ENCODE peak calls at places on chromosomes 1 and 21, in nine cellular contexts. H, K, T, Q, J, G, Z, U and P are unnamed samples.

GRCh38 chr21:43727571-43728466 is 8.9 kb downstream of the PDXK start:
- DNase-seq in U (no peak), K (no peak), Z (no peak), Q (no peak), J (peak; percentile 72), H (peak; percentile 56), T (no peak), G (peak; percentile 81), P (no peak)

GRCh38 chr1:34975312-34975711 is 9.8 kb downstream of the TMEM35B start:
- DNase-seq in H (no peak), Z (no peak), T (no peak), J (no peak), G (no peak), Q (no peak), U (no peak), K (no peak), P (no peak)

GRCh38 chr1:185720633-185721272 is 13.4 kb upstream of the HMCN1 start:
- DNase-seq in Z (no peak), J (no peak), G (no peak), T (no peak), K (peak; percentile 46), H (peak; percentile 49), Q (peak; percentile 34), U (no peak), P (no peak)

GRCh38 chr1:180195916-180196315 is 34.1 kb upstream of the LHX4 start:
- DNase-seq in G (no peak), Q (no peak), K (no peak), J (no peak), U (no peak), Z (no peak), T (no peak), H (no peak), P (no peak)

GRCh38 chr1:25795955-25796806 is 3.8 kb upstream of the SELENON start:
- DNase-seq in U (no peak), G (peak; percentile 75), J (no peak), Q (no peak), Z (no peak), H (peak; percentile 16), K (no peak), T (no peak), P (no peak)

GRCh38 chr1:63592536-63593302 is 492 bp upstream of the PGM1 start:
- DNase-seq in J (no peak), Q (no peak), G (no peak), Z (no peak), T (peak; percentile 81), K (no peak), H (peak; percentile 74), U (no peak), P (no peak)

GRCh38 chr1:33176362-33176850 is 5.4 kb downstream of the TRIM62 start:
- DNase-seq in H (no peak), Z (peak; percentile 78), G (no peak), T (no peak), J (no peak), Q (no peak), K (no peak), U (no peak), P (no peak)

GRCh38 chr1:229297746-229298145 is 26.8 kb downstream of the RAB4A start:
- DNase-seq in J (no peak), Z (no peak), Q (no peak), K (no peak), T (no peak), G (no peak), U (no peak), H (no peak), P (no peak)

GRCh38 chr1:24409535-24409934 is 4.0 kb downstream of the STPG1 start:
- DNase-seq in K (no peak), Z (no peak), T (no peak), H (peak; percentile 91), J (no peak), Q (no peak), G (no peak), U (no peak), P (no peak)

GRCh38 chr1:46525253-46525983 is 26.0 kb downstream of the KNCN start:
- DNase-seq in Q (no peak), U (no peak), Z (no peak), K (no peak), J (no peak), G (peak; percentile 15), H (no peak), T (no peak), P (no peak)

GRCh38 chr1:225762002-225762441 is 15.6 kb upstream of the SRP9 start:
- DNase-seq in T (no peak), G (no peak), K (no peak), H (no peak), Z (peak; percentile 32), J (no peak), Q (no peak), U (no peak), P (no peak)

GRCh38 chr1:117120774-117121588 is 568 bp downstream of the TRIM45 start:
- DNase-seq in Z (no peak), T (no peak), U (peak; percentile 13), H (no peak), K (no peak), G (no peak), Q (no peak), J (no peak), P (no peak)

GRCh38 chr1:22704440-22705067 is 6.1 kb upstream of the EPHB2 start:
- DNase-seq in K (peak; percentile 90), G (peak; percentile 83), T (peak; percentile 90), U (peak; percentile 75), J (peak; percentile 86), Q (peak; percentile 86), Z (peak; percentile 90), H (peak; percentile 90), P (no peak)

GRCh38 chr1:190747643-190748186 is 270.1 kb upstream of the BRINP3 start:
- DNase-seq in H (no peak), U (no peak), J (no peak), K (no peak), Z (no peak), T (no peak), Q (no peak), G (no peak), P (no peak)

GRCh38 chr1:9075023-9075422 is 5.6 kb upstream of the SLC2A5 start:
- DNase-seq in J (no peak), U (no peak), K (no peak), Z (no peak), H (peak; percentile 54), T (no peak), G (no peak), Q (no peak), P (no peak)

GRCh38 chr1:2004867-2005266 is 1.3 kb upstream of the CFAP74 start:
- DNase-seq in U (no peak), G (no peak), T (no peak), Q (no peak), H (no peak), Z (no peak), K (no peak), J (no peak), P (no peak)

GRCh38 chr1:171142081-171142450 is 43.0 kb upstream of the FMO2 start:
- DNase-seq in J (no peak), G (no peak), Z (peak; percentile 79), U (no peak), T (peak; percentile 14), K (no peak), Q (peak; percentile 65), H (no peak), P (no peak)
- H3K4me3 ChIP-seq in J (no peak overlapping the region), G (peak overlapping the region; percentile 12), Z (no peak overlapping the region), U (no peak overlapping the region), T (no peak overlapping the region), K (no peak overlapping the region), Q (no peak overlapping the region), H (no peak overlapping the region), P (no peak overlapping the region)

DNA sequence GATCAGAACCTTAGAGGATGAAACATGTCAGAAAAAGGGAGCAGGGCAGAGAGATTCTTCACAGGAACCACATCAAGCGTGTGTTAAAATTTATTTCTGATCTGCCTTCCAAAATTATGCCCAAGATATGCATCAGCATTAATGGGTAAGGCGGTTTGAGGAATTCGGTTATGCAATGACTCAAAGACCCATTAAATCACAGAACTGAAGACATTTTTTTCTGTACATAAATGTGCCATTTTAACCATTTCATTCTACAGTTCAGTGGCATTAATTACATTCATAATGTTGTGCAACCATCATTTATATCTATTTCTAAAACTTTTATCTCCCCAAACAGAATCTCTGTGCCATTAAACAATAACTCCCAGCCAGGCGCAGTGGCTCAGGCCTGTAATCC is 43.4 kb downstream of the CNST start:
- DNase-seq in G (no peak), H (peak; percentile 42), U (no peak), Q (no peak), Z (no peak), J (no peak), T (no peak), K (no peak), P (no peak)
- H3K27ac ChIP-seq in G (peak overlapping the region; percentile 73), H (peak overlapping the region; percentile 75), U (no peak overlapping the region), Q (peak overlapping the region; percentile 77), Z (peak overlapping the region; percentile 9), J (peak overlapping the region; percentile 80), T (peak overlapping the region; percentile 76), K (no peak overlapping the region), P (peak overlapping the region; percentile 46)

DNA sequence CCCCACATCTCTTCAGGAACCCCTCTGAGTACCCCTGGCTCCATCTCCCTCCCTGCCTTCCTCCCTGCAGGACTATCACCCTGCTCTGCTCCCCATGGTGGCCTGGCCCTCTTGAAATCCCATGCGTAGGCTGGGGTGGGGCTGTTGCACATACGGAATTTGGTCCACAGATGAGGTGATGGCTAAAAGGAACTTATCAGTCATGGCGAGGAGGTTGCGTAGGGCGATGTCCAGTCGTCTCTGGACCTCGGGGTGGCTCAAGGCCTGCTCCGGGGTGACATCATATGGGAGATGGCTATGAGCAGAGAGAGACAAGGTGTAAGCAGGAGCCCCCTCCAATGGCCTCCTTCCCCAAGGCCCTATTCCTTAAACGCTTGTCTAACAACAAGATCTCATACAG is 35.3 kb downstream of the IQGAP3 start:
- DNase-seq in J (no peak), Z (no peak), Q (no peak), U (no peak), G (no peak), T (no peak), H (no peak), K (no peak), P (no peak)
- H3K36me3 ChIP-seq in J (no peaks in the 10 kb centered on the region), Z (no peaks in the 10 kb centered on the region), Q (no peaks in the 10 kb centered on the region), U (peaks cover 79% of the 10 kb centered on the region), G (no peaks in the 10 kb centered on the region), T (no peaks in the 10 kb centered on the region), H (peaks cover 84% of the 10 kb centered on the region), K (no peaks in the 10 kb centered on the region), P (no peaks in the 10 kb centered on the region)

DNA sequence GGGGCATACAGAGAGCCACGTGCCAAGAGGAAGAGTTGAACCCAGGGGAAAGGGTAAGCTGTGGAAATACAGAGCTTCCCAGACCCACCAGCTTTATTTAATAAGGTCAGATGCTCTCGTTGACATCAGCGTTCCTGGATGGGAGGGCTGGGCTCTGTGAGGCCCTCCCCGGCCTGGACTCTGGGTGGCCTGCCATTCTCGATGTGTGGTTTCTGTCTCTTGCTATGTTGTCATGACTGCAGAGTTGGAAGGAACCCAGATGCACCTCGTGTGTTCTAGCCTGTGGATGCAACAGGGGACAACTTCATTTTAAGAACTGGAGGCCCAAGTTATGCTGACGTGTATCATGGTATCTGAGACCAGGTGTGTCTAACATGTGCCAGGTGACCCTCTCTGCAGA is 101.7 kb downstream of the PCBP3 start:
- DNase-seq in J (no peak), Z (no peak), G (no peak), K (no peak), H (no peak), T (no peak), U (no peak), Q (no peak), P (no peak)
- H3K4me3 ChIP-seq in J (no peak overlapping the region), Z (no peak overlapping the region), G (no peak overlapping the region), K (no peak overlapping the region), H (no peak overlapping the region), T (no peak overlapping the region), U (no peak overlapping the region), Q (no peak overlapping the region), P (no peak overlapping the region)